ENCODE peak calls at places on chromosomes 16 and 17, in nine cellular contexts. M, I, W, S, V, C, X, G and P are unnamed samples.

GRCh38 chr17:47305302-47305923 is 18.3 kb upstream of the EFCAB13 start:
- ATAC-seq in M (peak; percentile 77), I (peak; percentile 83), V (no peak), S (no peak), C (no peak), X (peak; percentile 69), G (peak; percentile 68), W (no peak), P (no peak)

GRCh38 chr16:424033-424622 is 1.3 kb upstream of the RAB11FIP3 start:
- ATAC-seq in X (peak; percentile 53), V (no peak), I (peak; percentile 61), W (peak; percentile 83), C (no peak), G (peak; percentile 85), M (peak; percentile 87), S (no peak), P (no peak)

GRCh38 chr17:81966343-81967243 is 5.6 kb upstream of the NOTUM start:
- ATAC-seq in W (peak; percentile 78), V (no peak), X (peak; percentile 37), C (no peak), I (peak; percentile 31), G (peak; percentile 78), S (peak; percentile 58), M (peak; percentile 22), P (peak; percentile 49)

GRCh38 chr16:53042235-53042645 is 10.5 kb downstream of the CHD9NB start:
- ATAC-seq in S (no peak), X (no peak), V (no peak), M (no peak), W (peak; percentile 46), C (no peak), G (no peak), I (no peak), P (no peak)

GRCh38 chr17:4850236-4850635 is 17.1 kb downstream of the MINK1 start:
- ATAC-seq in M (no peak), I (peak; percentile 30), W (no peak), C (no peak), G (no peak), S (no peak), X (no peak), V (no peak), P (no peak)

GRCh38 chr16:53612003-53612402 is 91.7 kb downstream of the RPGRIP1L start:
- ATAC-seq in G (no peak), C (no peak), S (no peak), V (no peak), M (no peak), W (no peak), I (no peak), X (no peak), P (no peak)

GRCh38 chr17:65092262-65092661 is 35.7 kb upstream of the GNA13 start:
- ATAC-seq in C (no peak), G (no peak), I (no peak), M (no peak), V (no peak), X (no peak), S (no peak), W (no peak), P (no peak)

GRCh38 chr17:178292-179065 is 3.0 kb downstream of the DOC2B start:
- ATAC-seq in V (no peak), S (no peak), I (no peak), W (no peak), X (no peak), C (no peak), M (no peak), G (no peak), P (no peak)

GRCh38 chr16:63628812-63629211 is 1493.1 kb downstream of the CDH11 start:
- ATAC-seq in C (no peak), S (peak; percentile 68), G (no peak), I (no peak), X (no peak), V (no peak), M (no peak), W (no peak), P (no peak)

GRCh38 chr16:67216612-67217490 is 10.1 kb upstream of the TMEM208 start:
- ATAC-seq in S (no peak), G (peak; percentile 91), I (peak; percentile 64), M (peak; percentile 72), X (no peak), C (no peak), W (peak; percentile 91), V (no peak), P (no peak)

GRCh38 chr17:8916470-8916869 is 49.0 kb upstream of the PIK3R6 start:
- ATAC-seq in G (peak; percentile 50), W (peak; percentile 73), V (no peak), X (no peak), C (no peak), I (peak; percentile 66), M (no peak), S (no peak), P (no peak)

GRCh38 chr17:64192588-64192987 is 62.6 kb upstream of the ERN1 start:
- ATAC-seq in C (no peak), S (no peak), G (no peak), V (no peak), M (no peak), X (no peak), I (peak; percentile 18), W (no peak), P (no peak)

GRCh38 chr17:45770632-45771472 is 13.3 kb upstream of the CRHR1 start:
- ATAC-seq in X (no peak), M (no peak), C (no peak), I (no peak), G (no peak), V (no peak), S (peak; percentile 41), W (no peak), P (no peak)

GRCh38 chr17:80182845-80183223 is 13.0 kb downstream of the CARD14 start:
- ATAC-seq in V (no peak), W (no peak), C (no peak), S (no peak), M (no peak), X (no peak), I (no peak), G (no peak), P (no peak)